ENCODE peak calls at places on chromosomes 7 and 10, in seven cellular contexts. J is A549, Q is epithelial cell of esophagus, N is fibroblast of the aortic adventitia, T is mucosa of descending colon, M is AG04450, W is AG10803. U is an unnamed sample.

GRCh38 chr7:48085433-48085791 is 3.7 kb upstream of the UPP1 start:
- DNase-seq in T (no peak), M (no peak), N (no peak), Q (no peak), J (no peak), W (no peak), U (no peak)

GRCh38 chr7:78299088-78299487 is 500.5 kb downstream of the PHTF2 start:
- DNase-seq in Q (no peak), T (no peak), N (no peak), W (peak), J (no peak), M (no peak), U (no peak)

GRCh38 chr7:95190515-95190914 is 133.8 kb downstream of the PON1 start:
- DNase-seq in T (no peak), Q (peak), N (peak), W (peak), M (no peak), J (no peak), U (no peak)

GRCh38 chr10:123134058-123134914 is 1.5 kb upstream of the HMX3 start:
- DNase-seq in J (no peak), W (no peak), Q (no peak), N (no peak), T (no peak), M (no peak), U (no peak)

GRCh38 chr7:16431646-16432424 is 10.5 kb upstream of the CRPPA start:
- DNase-seq in M (no peak), Q (peak), T (peak), W (peak), N (peak), J (peak), U (peak)

GRCh38 chr7:90579181-90579688 is 16.9 kb upstream of the CDK14 start:
- DNase-seq in T (no peak), W (peak), Q (peak), N (peak), M (no peak), J (no peak), U (no peak)

GRCh38 chr10:91360434-91360833 is 49.7 kb upstream of the HECTD2 start:
- DNase-seq in T (no peak), N (no peak), M (no peak), J (no peak), Q (no peak), W (no peak), U (no peak)

GRCh38 chr10:31650010-31650409 is 278.6 kb downstream of the ARHGAP12 start:
- DNase-seq in T (peak), J (peak), W (peak), M (peak), Q (peak), N (peak), U (peak)

GRCh38 chr7:90952649-90952991 is 311.6 kb upstream of the FZD1 start:
- DNase-seq in N (no peak), M (no peak), T (no peak), J (no peak), Q (no peak), W (peak), U (no peak)

GRCh38 chr10:6296456-6297214 is 93.9 kb downstream of the PFKFB3 start:
- DNase-seq in W (no peak), M (no peak), T (peak), N (no peak), Q (no peak), J (peak), U (no peak)

GRCh38 chr7:5333121-5334050 is 50.6 kb downstream of the SLC29A4 start:
- DNase-seq in T (peak), J (no peak), Q (no peak), M (no peak), W (no peak), N (no peak), U (peak)

GRCh38 chr7:15280078-15280734 is 281.6 kb downstream of the AGMO start:
- DNase-seq in J (no peak), M (no peak), Q (peak), W (no peak), N (peak), T (no peak), U (no peak)

GRCh38 chr10:30488319-30488718 is 54.3 kb downstream of the MAP3K8 start:
- DNase-seq in Q (no peak), T (no peak), J (no peak), W (no peak), M (no peak), N (no peak), U (no peak)

GRCh38 chr7:151187409-151188251 is 580 bp upstream of the ASB10 start:
- DNase-seq in W (no peak), M (no peak), N (no peak), T (no peak), Q (no peak), J (no peak), U (no peak)

DNA sequence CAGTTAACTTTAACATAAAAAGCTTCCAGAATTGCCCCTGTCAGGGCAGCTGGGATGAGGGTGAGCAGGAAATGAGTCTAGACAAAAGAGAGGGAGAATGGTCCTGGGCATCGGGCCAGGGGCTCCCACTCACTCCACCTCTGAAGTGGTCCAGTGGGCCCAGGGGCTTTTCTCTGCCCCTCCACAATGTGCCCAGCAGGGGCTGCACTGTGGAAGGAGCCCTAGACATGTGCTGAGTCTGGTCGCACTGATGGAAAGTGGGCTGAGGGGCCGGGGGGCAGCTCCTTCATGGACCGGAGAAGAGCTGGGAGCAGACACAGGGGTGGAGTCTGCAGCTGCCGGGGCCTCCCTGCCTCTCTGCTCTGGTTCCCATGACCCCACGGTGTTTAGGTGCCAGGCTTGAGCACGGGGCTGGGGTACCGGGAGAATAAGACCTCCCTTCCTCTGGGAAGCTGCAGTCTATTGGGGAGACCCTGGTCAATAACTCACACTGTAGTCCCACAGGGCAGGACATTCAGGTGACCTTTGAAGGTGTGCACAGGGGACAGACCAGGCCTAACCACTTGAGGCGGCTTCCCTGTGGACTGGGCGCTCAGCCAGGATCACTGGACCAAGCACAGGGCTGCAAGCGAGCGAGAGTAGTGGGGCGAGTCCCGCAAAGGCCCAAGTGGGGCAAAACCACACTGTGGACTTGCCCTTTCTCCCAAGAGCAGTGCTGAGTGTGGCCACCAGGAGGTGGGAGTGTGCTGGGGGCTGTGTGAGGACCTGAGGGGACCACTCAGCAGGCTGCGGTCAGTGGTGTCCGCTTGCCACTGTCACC is 6.1 kb downstream of the ADCY1 start:
- DNase-seq in W (no peak), N (no peak), Q (no peak), T (no peak), M (no peak), J (peak), U (no peak)
- TF ChIP-seq CTCF in W (peak), N (peak), Q (no peak), T (no peak), M (peak), J (no peak), U (no peak)

DNA sequence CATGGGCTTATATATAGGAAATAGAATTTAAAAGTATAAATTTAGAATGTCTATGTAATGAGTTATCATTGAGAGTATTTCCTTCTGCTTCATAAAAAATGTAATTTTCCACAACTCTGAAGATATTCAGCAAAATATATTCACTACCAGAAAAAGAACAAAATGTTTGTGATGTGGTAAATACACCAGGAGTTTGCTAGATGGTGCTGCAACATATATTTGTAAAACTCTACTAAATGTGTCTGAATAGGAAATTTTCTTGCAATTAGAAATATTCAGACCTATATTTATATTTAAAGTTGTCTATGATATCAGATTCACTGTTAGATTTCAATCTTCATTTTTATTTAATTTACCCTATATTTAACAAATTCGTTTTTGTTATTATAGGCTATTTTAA is 201.1 kb downstream of the PPP1R3A start:
- DNase-seq in M (no peak), J (no peak), T (no peak), N (no peak), W (no peak), Q (no peak), U (no peak)
- TF ChIP-seq CTCF in M (no peak), J (no peak), T (no peak), N (no peak), W (no peak), Q (no peak), U (no peak)

DNA sequence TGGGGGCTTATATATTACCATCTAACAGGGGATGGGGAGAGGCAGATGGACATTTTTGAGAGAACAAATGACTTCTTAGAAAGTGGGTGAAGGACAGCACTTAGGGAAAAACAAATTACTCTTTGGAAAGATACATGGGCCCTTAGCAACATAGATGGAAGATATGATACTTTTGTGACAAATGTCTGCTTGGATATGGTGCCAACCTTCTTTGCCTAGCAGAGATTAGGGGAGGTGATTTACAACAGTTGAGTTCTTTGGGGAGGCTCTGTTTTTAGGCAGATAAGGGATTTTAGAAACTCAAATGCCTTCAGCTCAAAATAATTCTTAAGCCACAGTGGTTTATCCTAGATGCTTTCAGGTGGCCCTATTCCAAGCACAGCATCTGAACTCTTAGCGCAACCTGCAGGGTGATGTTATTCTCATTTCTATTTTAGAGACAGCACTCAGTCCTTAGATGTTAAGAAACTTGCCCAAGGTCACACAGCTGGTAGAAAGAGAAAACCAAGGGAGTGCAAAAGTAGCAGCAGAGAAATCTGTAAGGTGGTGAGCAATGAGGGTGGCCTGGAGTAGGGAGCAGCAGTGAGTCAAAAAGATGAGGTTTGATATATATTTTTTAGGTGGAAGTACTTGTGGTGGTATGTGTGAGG is 75.1 kb upstream of the KMT2E start:
- DNase-seq in W (no peak), J (no peak), T (no peak), N (no peak), Q (no peak), M (no peak), U (no peak)
- TF ChIP-seq CTCF in W (no peak), J (no peak), T (no peak), N (no peak), Q (no peak), M (no peak), U (no peak)

GRCh38 chr10:37754538-37755323 is 102.7 kb downstream of the ZNF248 start:
- DNase-seq in M (no peak), W (peak), T (peak), J (peak), N (peak), Q (peak), U (peak)
- TF ChIP-seq CTCF in M (no peak), W (peak), T (peak), J (peak), N (peak), Q (peak), U (peak)

DNA sequence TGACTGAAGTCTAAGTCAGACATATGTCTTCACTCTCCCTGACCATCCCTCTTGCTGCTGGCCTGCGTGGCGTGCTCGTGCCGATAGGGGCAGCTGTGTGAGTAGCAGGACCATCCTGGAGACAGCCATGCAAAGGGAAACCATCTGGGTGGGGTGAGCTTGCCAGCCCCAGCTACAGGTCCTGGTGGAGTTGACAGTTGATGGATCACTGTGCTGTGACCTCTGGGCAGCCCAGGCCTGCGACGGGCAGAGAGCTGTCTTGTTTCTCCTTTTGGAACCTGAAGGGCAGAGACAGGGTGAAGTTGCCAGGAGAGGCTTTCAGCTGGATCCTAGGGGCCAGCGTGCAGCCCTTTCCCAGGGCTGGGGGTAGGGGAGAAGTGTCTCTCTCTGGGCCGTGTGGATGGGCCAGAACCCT is 44.7 kb downstream of the GRK5 start:
- DNase-seq in J (no peak), N (peak), W (peak), T (no peak), M (no peak), Q (no peak), U (no peak)
- TF ChIP-seq CTCF in J (no peak), N (peak), W (peak), T (no peak), M (peak), Q (no peak), U (peak)

DNA sequence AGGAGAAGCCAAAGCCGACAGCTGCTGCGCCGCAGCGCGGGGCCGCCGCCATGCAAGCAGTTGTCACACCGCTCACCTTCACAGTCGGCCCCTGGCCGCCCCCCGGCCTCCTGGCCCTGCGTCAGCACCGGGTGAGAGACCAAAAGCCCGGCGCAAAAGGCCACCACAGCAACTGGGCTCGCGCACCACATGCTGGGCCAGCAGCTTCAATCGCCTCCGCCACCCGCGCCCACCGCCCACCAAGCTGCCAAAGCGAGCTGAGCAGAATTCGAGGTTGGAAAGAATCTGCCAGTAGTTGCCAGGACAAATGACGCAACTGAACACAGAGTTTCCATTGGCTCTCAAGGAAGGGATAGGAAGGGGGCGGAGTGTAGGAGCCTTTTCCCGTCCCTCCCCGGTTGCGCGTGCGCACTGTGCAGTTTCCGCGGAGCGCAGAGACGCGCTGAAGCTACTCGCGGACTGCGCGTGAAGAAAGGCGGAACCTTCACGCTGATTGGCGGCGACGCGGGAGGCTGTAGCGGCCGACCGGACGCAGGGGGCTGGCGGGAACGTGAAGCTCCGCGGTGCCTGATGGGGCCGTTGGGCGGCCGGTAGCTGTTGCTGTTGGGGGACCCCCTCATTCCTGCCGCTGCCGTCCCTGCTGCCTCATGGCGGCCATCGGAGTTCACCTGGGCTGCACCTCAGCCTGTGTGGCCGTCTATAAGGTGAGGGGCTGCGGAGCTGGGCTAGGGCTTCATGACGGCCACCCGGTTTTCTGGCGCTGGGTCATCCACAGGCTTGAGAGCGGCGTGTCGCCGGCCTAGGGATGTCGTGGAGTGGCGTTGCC is at the start of the genes CDNF, HSPA14 and MSANTD7:
- DNase-seq in N (peak), Q (peak), M (peak), J (peak), W (peak), T (peak), U (peak)
- TF ChIP-seq CTCF in N (no peak), Q (no peak), M (no peak), J (no peak), W (no peak), T (no peak), U (no peak)

GRCh38 chr7:34184466-34184865 is 279.1 kb downstream of the BMPER start:
- DNase-seq in W (peak), N (no peak), J (peak), T (no peak), M (no peak), Q (peak), U (no peak)
- TF ChIP-seq CTCF in W (peak), N (peak), J (no peak), T (no peak), M (peak), Q (peak), U (no peak)

DNA sequence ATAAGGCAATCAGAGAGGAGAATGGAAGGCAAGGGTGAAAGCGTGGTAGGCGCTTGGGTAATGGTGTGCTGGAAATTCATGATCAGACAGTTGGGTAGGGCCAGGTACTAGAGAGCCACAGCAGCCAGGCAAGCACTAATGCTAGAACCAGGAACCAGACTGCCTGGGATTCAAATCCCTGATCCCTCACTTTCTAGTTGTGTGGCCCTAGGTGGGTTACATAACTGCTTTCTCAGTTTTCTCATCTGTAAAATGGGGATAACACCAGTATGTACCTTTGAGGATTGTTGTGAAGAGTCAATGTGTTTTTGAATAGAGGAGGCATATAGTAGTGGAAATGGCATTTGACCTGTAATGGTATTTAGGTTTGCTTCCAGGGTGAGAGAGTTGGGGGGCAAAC is 225.9 kb downstream of the LRMDA start:
- DNase-seq in Q (no peak), T (no peak), W (no peak), M (no peak), N (no peak), J (no peak), U (no peak)
- TF ChIP-seq CTCF in Q (no peak), T (no peak), W (no peak), M (no peak), N (no peak), J (no peak), U (no peak)

DNA sequence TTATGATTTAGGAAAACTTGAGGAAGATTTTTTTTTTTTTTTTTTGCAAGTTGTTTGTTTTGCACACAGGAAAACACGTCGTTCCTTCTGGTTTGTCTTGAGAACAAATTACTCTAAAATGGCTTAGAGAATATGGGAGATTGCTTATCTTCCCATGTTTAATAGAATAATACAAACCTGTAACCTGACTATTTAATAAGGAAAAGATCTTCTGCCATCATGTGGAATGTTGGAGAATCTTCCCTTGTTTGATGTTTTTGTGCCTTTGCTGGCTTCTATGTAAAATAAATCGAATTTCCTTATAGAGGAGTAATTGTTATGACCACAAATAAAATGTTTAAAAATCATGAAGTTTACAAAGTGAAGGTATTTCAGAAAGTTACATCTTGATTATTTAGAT is 818.8 kb downstream of the GATA3 start:
- DNase-seq in Q (peak), T (no peak), M (no peak), W (no peak), N (no peak), J (peak), U (no peak)
- TF ChIP-seq CTCF in Q (peak), T (no peak), M (no peak), W (no peak), N (no peak), J (peak), U (no peak)

DNA sequence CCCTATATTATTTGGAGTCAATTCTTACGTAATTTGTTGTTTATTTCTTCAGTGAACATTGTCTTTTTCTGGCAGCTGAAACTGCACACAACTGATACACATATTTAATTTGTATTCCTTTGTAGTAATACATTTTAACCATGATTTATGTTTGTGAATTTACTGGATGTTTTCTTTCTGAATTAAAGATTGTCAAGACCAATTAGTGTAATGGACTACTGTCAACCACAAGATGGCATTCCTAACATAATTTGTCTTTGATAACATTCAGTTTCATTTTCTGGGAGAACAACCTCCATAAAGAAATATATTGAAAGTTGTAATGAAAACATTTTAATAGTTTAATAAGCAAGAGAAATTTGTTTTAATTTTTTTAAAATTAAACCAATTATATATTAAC is 10.1 kb downstream of the THNSL1 start:
- DNase-seq in M (no peak), Q (peak), T (no peak), W (peak), J (peak), N (peak), U (no peak)
- TF ChIP-seq CTCF in M (no peak), Q (peak), T (no peak), W (no peak), J (peak), N (peak), U (peak)

U was measured in transverse colon.